ENCODE peak calls at places on chromosomes 5 and 9, in seven cellular contexts. One of them, this sample, is unnamed.

GRCh38 chr9:85900504-85901201 is 40.3 kb upstream of the NAA35 start:
- DNase-seq in foreskin keratinocyte: peak
- DNase-seq in nephron progenitor cell: peak
- DNase-seq in fibroblast of gingiva: peak
- DNase-seq in hypothalamus: peak
- DNase-seq in HT-29: peak
- DNase-seq in stimulated activated CD8-positive, alpha-beta memory T cell treated with anti-CD3 and anti-CD28 coated beads, Interleukin-7, amount 100 ng/mL, for 48 hours: no peak
- DNase-seq in this sample: no peak

GRCh38 chr5:172565455-172565854 is 75.6 kb upstream of the NEURL1B start:
- DNase-seq in foreskin keratinocyte: no peak
- DNase-seq in nephron progenitor cell: no peak
- DNase-seq in fibroblast of gingiva: no peak
- DNase-seq in hypothalamus: no peak
- DNase-seq in HT-29: no peak
- DNase-seq in stimulated activated CD8-positive, alpha-beta memory T cell treated with anti-CD3 and anti-CD28 coated beads, Interleukin-7, amount 100 ng/mL, for 48 hours: no peak
- DNase-seq in this sample: no peak

GRCh38 chr9:21684831-21685362 is 117.5 kb upstream of the MTAP start:
- DNase-seq in foreskin keratinocyte: peak
- DNase-seq in nephron progenitor cell: no peak
- DNase-seq in fibroblast of gingiva: no peak
- DNase-seq in hypothalamus: no peak
- DNase-seq in HT-29: peak
- DNase-seq in stimulated activated CD8-positive, alpha-beta memory T cell treated with anti-CD3 and anti-CD28 coated beads, Interleukin-7, amount 100 ng/mL, for 48 hours: no peak
- DNase-seq in this sample: peak

GRCh38 chr9:6415266-6415665 is 2.3 kb downstream of the UHRF2 start:
- DNase-seq in foreskin keratinocyte: no peak
- DNase-seq in nephron progenitor cell: no peak
- DNase-seq in fibroblast of gingiva: no peak
- DNase-seq in hypothalamus: no peak
- DNase-seq in HT-29: peak
- DNase-seq in stimulated activated CD8-positive, alpha-beta memory T cell treated with anti-CD3 and anti-CD28 coated beads, Interleukin-7, amount 100 ng/mL, for 48 hours: no peak
- DNase-seq in this sample: no peak

GRCh38 chr5:32329395-32329834 is 16.7 kb upstream of the MTMR12 start:
- DNase-seq in foreskin keratinocyte: peak
- DNase-seq in nephron progenitor cell: peak
- DNase-seq in fibroblast of gingiva: peak
- DNase-seq in hypothalamus: peak
- DNase-seq in HT-29: peak
- DNase-seq in stimulated activated CD8-positive, alpha-beta memory T cell treated with anti-CD3 and anti-CD28 coated beads, Interleukin-7, amount 100 ng/mL, for 48 hours: no peak
- DNase-seq in this sample: peak

GRCh38 chr9:117545846-117546245 is 131.0 kb upstream of the ASTN2 start:
- DNase-seq in foreskin keratinocyte: no peak
- DNase-seq in nephron progenitor cell: no peak
- DNase-seq in fibroblast of gingiva: no peak
- DNase-seq in hypothalamus: no peak
- DNase-seq in HT-29: peak
- DNase-seq in stimulated activated CD8-positive, alpha-beta memory T cell treated with anti-CD3 and anti-CD28 coated beads, Interleukin-7, amount 100 ng/mL, for 48 hours: no peak
- DNase-seq in this sample: no peak

GRCh38 chr9:27471789-27472585 is 52.1 kb upstream of the IFNK start:
- DNase-seq in foreskin keratinocyte: no peak
- DNase-seq in nephron progenitor cell: no peak
- DNase-seq in fibroblast of gingiva: peak
- DNase-seq in hypothalamus: no peak
- DNase-seq in HT-29: no peak
- DNase-seq in stimulated activated CD8-positive, alpha-beta memory T cell treated with anti-CD3 and anti-CD28 coated beads, Interleukin-7, amount 100 ng/mL, for 48 hours: no peak
- DNase-seq in this sample: no peak

GRCh38 chr5:107700486-107700885 is 29.7 kb upstream of the EFNA5 start:
- DNase-seq in foreskin keratinocyte: no peak
- DNase-seq in nephron progenitor cell: no peak
- DNase-seq in fibroblast of gingiva: no peak
- DNase-seq in hypothalamus: no peak
- DNase-seq in HT-29: no peak
- DNase-seq in stimulated activated CD8-positive, alpha-beta memory T cell treated with anti-CD3 and anti-CD28 coated beads, Interleukin-7, amount 100 ng/mL, for 48 hours: no peak
- DNase-seq in this sample: no peak

GRCh38 chr9:19113964-19114679 is 11.4 kb upstream of the HAUS6 start:
- DNase-seq in foreskin keratinocyte: no peak
- DNase-seq in nephron progenitor cell: no peak
- DNase-seq in fibroblast of gingiva: no peak
- DNase-seq in hypothalamus: no peak
- DNase-seq in HT-29: peak
- DNase-seq in stimulated activated CD8-positive, alpha-beta memory T cell treated with anti-CD3 and anti-CD28 coated beads, Interleukin-7, amount 100 ng/mL, for 48 hours: no peak
- DNase-seq in this sample: no peak

GRCh38 chr5:36161317-36161716 is 9.4 kb downstream of the SKP2 start:
- DNase-seq in foreskin keratinocyte: peak
- DNase-seq in nephron progenitor cell: no peak
- DNase-seq in fibroblast of gingiva: no peak
- DNase-seq in hypothalamus: no peak
- DNase-seq in HT-29: no peak
- DNase-seq in stimulated activated CD8-positive, alpha-beta memory T cell treated with anti-CD3 and anti-CD28 coated beads, Interleukin-7, amount 100 ng/mL, for 48 hours: no peak
- DNase-seq in this sample: no peak

GRCh38 chr5:146919304-146919703 is 40.7 kb upstream of the PPP2R2B start:
- DNase-seq in foreskin keratinocyte: no peak
- DNase-seq in nephron progenitor cell: no peak
- DNase-seq in fibroblast of gingiva: no peak
- DNase-seq in hypothalamus: no peak
- DNase-seq in HT-29: no peak
- DNase-seq in stimulated activated CD8-positive, alpha-beta memory T cell treated with anti-CD3 and anti-CD28 coated beads, Interleukin-7, amount 100 ng/mL, for 48 hours: no peak
- DNase-seq in this sample: no peak